ENCODE peak calls at places on chromosomes 7 and 10, in four cellular contexts. One of them, this sample, is unnamed.

GRCh38 chr10:57955076-57955475 is 312.6 kb downstream of the IPMK start:
- DNase-seq in K562: no peak
- DNase-seq in H1: no peak
- DNase-seq in A549: no peak
- DNase-seq in this sample: no peak

GRCh38 chr7:53420550-53420949 is 385.1 kb downstream of the POM121L12 start:
- DNase-seq in H1: no peak
- DNase-seq in K562: no peak
- DNase-seq in A549: no peak
- DNase-seq in this sample: no peak

GRCh38 chr7:99579956-99580777 is 17.9 kb upstream of the TMEM225B start:
- DNase-seq in A549: no peak
- DNase-seq in H1: peak
- DNase-seq in K562: no peak
- DNase-seq in this sample: peak

GRCh38 chr7:33757050-33757449 is 148.3 kb upstream of the BMPER start:
- DNase-seq in H1: no peak
- DNase-seq in K562: no peak
- DNase-seq in A549: no peak
- DNase-seq in this sample: no peak

GRCh38 chr10:46527241-46527811 is 29.1 kb downstream of the GPRIN2 start:
- DNase-seq in H1: no peak
- DNase-seq in K562: no peak
- DNase-seq in A549: no peak
- DNase-seq in this sample: no peak

GRCh38 chr7:44081266-44081748 is 1.0 kb downstream of the POLM start:
- DNase-seq in A549: no peak
- DNase-seq in K562: peak
- DNase-seq in H1: no peak
- DNase-seq in this sample: no peak

GRCh38 chr7:70681847-70682350 is 450.0 kb upstream of the GALNT17 start:
- DNase-seq in A549: no peak
- DNase-seq in H1: no peak
- DNase-seq in K562: no peak
- DNase-seq in this sample: no peak

GRCh38 chr10:98636921-98637329 is 190.2 kb upstream of the HPS1 start:
- DNase-seq in K562: no peak
- DNase-seq in A549: no peak
- DNase-seq in H1: no peak
- DNase-seq in this sample: no peak

GRCh38 chr7:25950488-25951413 is 201.2 kb upstream of the NFE2L3 start:
- DNase-seq in H1: peak
- DNase-seq in K562: peak
- DNase-seq in A549: peak
- DNase-seq in this sample: peak

GRCh38 chr10:48459270-48460147 is 145.4 kb downstream of the ARHGAP22 start:
- DNase-seq in K562: no peak
- DNase-seq in H1: peak
- DNase-seq in A549: no peak
- DNase-seq in this sample: no peak

GRCh38 chr10:132648871-132649528 is 111.4 kb downstream of the INPP5A start:
- DNase-seq in H1: no peak
- DNase-seq in A549: no peak
- DNase-seq in K562: no peak
- DNase-seq in this sample: no peak
- TF ChIP-seq RNF2 in H1: no peak
- TF ChIP-seq RNF2 in A549: no peak
- TF ChIP-seq RNF2 in K562: no peak
- TF ChIP-seq RNF2 in this sample: no peak

GRCh38 chr7:143934526-143935340 is at the start of gene OR2F2:
- DNase-seq in H1: no peak
- DNase-seq in A549: no peak
- DNase-seq in K562: no peak
- DNase-seq in this sample: peak
- TF ChIP-seq RNF2 in H1: no peak
- TF ChIP-seq RNF2 in A549: no peak
- TF ChIP-seq RNF2 in K562: no peak
- TF ChIP-seq RNF2 in this sample: no peak

GRCh38 chr7:3037259-3037658 is 6.4 kb downstream of the CARD11 start:
- DNase-seq in A549: no peak
- DNase-seq in K562: no peak
- DNase-seq in H1: no peak
- DNase-seq in this sample: no peak

GRCh38 chr7:3039787-3040186 is 3.9 kb downstream of the CARD11 start:
- DNase-seq in K562: no peak
- DNase-seq in H1: no peak
- DNase-seq in A549: no peak
- DNase-seq in this sample: no peak

GRCh38 chr7:3042861-3043489 is 692 bp downstream of the CARD11 start:
- DNase-seq in K562: peak
- DNase-seq in A549: no peak
- DNase-seq in H1: peak
- DNase-seq in this sample: no peak

GRCh38 chr7:3043544-3044395 is at the start of gene CARD11:
- DNase-seq in A549: no peak
- DNase-seq in K562: peak
- DNase-seq in H1: peak
- DNase-seq in this sample: no peak

DNA sequence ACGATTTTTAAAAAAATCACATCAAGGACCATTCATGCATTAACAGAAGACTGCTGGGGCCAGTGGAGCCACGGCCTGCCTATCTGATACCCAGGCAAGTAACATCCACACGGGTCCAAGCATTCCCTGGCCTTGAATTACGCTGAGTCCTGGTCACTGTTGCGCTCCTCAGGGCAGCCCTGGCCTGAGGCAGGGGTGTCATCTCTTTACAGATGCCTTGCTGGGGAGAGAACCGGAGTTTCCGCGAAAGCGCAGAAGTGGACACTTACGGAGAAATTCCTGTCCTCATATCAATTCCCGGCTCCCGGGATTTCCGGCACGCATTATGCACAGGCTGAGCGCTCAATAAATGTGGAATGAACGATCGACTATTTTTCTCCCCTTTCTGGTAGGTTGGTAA is 1.4 kb downstream of the CARD11 start:
- DNase-seq in K562: no peak
- DNase-seq in H1: no peak
- DNase-seq in A549: no peak
- DNase-seq in this sample: no peak
- TF ChIP-seq RNF2 in K562: no peak
- TF ChIP-seq RNF2 in H1: no peak
- TF ChIP-seq RNF2 in A549: no peak
- TF ChIP-seq RNF2 in this sample: no peak

GRCh38 chr7:51275532-51275931 is 41.1 kb downstream of the COBL start:
- DNase-seq in H1: peak
- DNase-seq in A549: no peak
- DNase-seq in K562: no peak
- DNase-seq in this sample: peak
- TF ChIP-seq RNF2 in H1: no peak
- TF ChIP-seq RNF2 in A549: no peak
- TF ChIP-seq RNF2 in K562: no peak
- TF ChIP-seq RNF2 in this sample: no peak